ENCODE peak calls at places on chromosomes 3 and 15, in four cellular contexts. C is GM23338, S is ovary, O is hepatocyte. R is an unnamed sample. For H3K27me3, the result is how much of the 10 kb centered on the place peaks cover.

GRCh38 chr3:53730565-53730964 is 115.7 kb downstream of the CHDH start:
- DNase-seq in C (no peak), S (peak), O (no peak), R (no peak)

GRCh38 chr15:67746450-67746849 is 78.9 kb upstream of the SKOR1 start:
- DNase-seq in C (peak), S (no peak), O (peak), R (no peak)

GRCh38 chr3:126438746-126439145 is 36.9 kb downstream of the ZXDC start:
- DNase-seq in C (no peak), S (peak), O (no peak), R (no peak)

GRCh38 chr3:69282191-69282590 is 103.7 kb downstream of the FRMD4B start:
- DNase-seq in C (no peak), S (no peak), O (no peak), R (no peak)

GRCh38 chr15:92012368-92012629 is 158.8 kb downstream of the SLCO3A1 start:
- DNase-seq in C (no peak), S (no peak), O (no peak), R (no peak)

GRCh38 chr15:38587214-38587613 is 22.6 kb upstream of the RASGRP1 start:
- DNase-seq in C (no peak), S (no peak), O (no peak), R (no peak)

GRCh38 chr15:50906954-50907865 is 1.3 kb upstream of the AP4E1 start:
- DNase-seq in C (no peak), S (no peak), O (peak), R (no peak)

GRCh38 chr3:160195106-160195505 is 30.1 kb upstream of the C3orf80 start:
- DNase-seq in C (no peak), S (no peak), O (no peak), R (no peak)

GRCh38 chr3:111989061-111989678 is 9.6 kb upstream of the TAGLN3 start:
- DNase-seq in C (peak), S (no peak), O (peak), R (no peak)

GRCh38 chr3:9914011-9914410 is 2.9 kb upstream of the IL17RC start:
- DNase-seq in C (no peak), S (no peak), O (no peak), R (no peak)

GRCh38 chr3:152241142-152242067 is 27.3 kb upstream of the MBNL1 start:
- DNase-seq in C (no peak), S (no peak), O (no peak), R (no peak)

GRCh38 chr15:50783895-50784294 is 18.4 kb upstream of the SPPL2A start:
- DNase-seq in C (no peak), S (no peak), O (no peak), R (no peak)

GRCh38 chr3:183158552-183159006 is 4.0 kb downstream of the LAMP3 start:
- DNase-seq in C (no peak), S (no peak), O (no peak), R (no peak)

GRCh38 chr15:31360158-31360561 is 33.5 kb downstream of the KLF13 start:
- DNase-seq in C (no peak), S (no peak), O (no peak), R (no peak)

GRCh38 chr3:71371282-71371681 is 212.2 kb downstream of the FOXP1 start:
- DNase-seq in C (no peak), S (no peak), O (no peak), R (no peak)

GRCh38 chr3:59189561-59190338 is 139.9 kb upstream of the CFAP20DC start:
- DNase-seq in C (no peak), S (no peak), O (peak), R (no peak)

GRCh38 chr3:880371-880770 is 212.5 kb upstream of the CNTN6 start:
- DNase-seq in C (no peak), S (no peak), O (no peak), R (no peak)

GRCh38 chr3:133301194-133301593 is 98.7 kb upstream of the BFSP2 start:
- DNase-seq in C (no peak), S (no peak), O (no peak), R (no peak)

GRCh38 chr3:179091113-179091512 is 19.5 kb upstream of the ZMAT3 start:
- DNase-seq in C (no peak), S (no peak), O (no peak), R (no peak)

GRCh38 chr3:29914861-29915524 is 634.1 kb downstream of the RBMS3 start:
- DNase-seq in C (no peak), S (no peak), O (peak), R (no peak)

GRCh38 chr3:139198929-139199328 is 144.9 kb upstream of the MRPS22 start:
- DNase-seq in C (no peak), S (no peak), O (no peak), R (no peak)

GRCh38 chr3:132573657-132574260 is 23.3 kb upstream of the ACKR4 start:
- DNase-seq in C (no peak), S (no peak), O (no peak), R (no peak)

GRCh38 chr3:179927191-179927590 is 109.5 kb downstream of the PEX5L start:
- DNase-seq in C (no peak), S (no peak), O (no peak), R (no peak)

GRCh38 chr3:101810023-101810415 is 31.0 kb downstream of the NXPE3 start:
- DNase-seq in C (no peak), S (no peak), O (no peak), R (no peak)

GRCh38 chr15:64828985-64829384 is 3.5 kb upstream of the PIF1 start:
- DNase-seq in C (no peak), S (no peak), O (no peak), R (no peak)

GRCh38 chr15:67776600-67776999 is 48.7 kb upstream of the SKOR1 start:
- DNase-seq in C (no peak), S (no peak), O (no peak), R (no peak)

GRCh38 chr3:184275961-184276910 is at the start of gene ECE2:
- DNase-seq in C (no peak), S (no peak), O (no peak), R (no peak)

GRCh38 chr3:42031808-42032475 is 59.2 kb upstream of the TRAK1 start:
- DNase-seq in C (peak), S (no peak), O (no peak), R (no peak)

GRCh38 chr15:23035964-23036566 is 3.3 kb downstream of the TUBGCP5 start:
- DNase-seq in C (peak), S (no peak), O (peak), R (no peak)

DNA sequence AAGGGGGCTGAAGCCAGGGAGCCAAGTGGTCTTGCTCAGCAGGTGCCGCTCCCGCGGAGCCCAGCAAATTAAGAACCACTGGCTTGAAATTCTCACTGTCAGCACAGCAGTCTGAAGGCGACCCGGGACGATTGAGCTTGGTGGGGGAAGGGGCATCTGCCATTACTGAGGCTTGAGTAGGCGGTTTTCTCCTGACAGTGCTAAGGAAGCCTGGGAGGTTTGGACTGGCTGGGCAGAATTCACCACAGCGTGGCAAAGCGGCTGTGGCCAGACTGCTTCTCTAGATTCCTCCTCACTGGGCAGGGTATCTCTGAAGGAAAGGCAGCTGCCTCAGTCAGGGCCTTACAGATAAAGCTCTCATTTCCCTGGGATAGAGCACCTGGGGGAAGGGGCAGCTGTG is 57.0 kb upstream of the GPR149 start:
- DNase-seq in C (peak), S (no peak), O (no peak), R (no peak)
- H3K4me3 ChIP-seq in C (no peak), S (no peak), O (no peak), R (no peak)

GRCh38 chr15:74749832-74750231 is 1.2 kb downstream of the CYP1A2 start:
- DNase-seq in C (no peak), S (no peak), O (no peak), R (no peak)

GRCh38 chr15:74750759-74751158 is 2.1 kb downstream of the CYP1A2 start:
- DNase-seq in C (no peak), S (no peak), O (no peak), R (no peak)

GRCh38 chr15:74746389-74746788 is 2.3 kb upstream of the CYP1A2 start:
- DNase-seq in C (no peak), S (no peak), O (no peak), R (no peak)

GRCh38 chr15:74752011-74752410 is 3.4 kb downstream of the CYP1A2 start:
- DNase-seq in C (no peak), S (no peak), O (no peak), R (peak)

DNA sequence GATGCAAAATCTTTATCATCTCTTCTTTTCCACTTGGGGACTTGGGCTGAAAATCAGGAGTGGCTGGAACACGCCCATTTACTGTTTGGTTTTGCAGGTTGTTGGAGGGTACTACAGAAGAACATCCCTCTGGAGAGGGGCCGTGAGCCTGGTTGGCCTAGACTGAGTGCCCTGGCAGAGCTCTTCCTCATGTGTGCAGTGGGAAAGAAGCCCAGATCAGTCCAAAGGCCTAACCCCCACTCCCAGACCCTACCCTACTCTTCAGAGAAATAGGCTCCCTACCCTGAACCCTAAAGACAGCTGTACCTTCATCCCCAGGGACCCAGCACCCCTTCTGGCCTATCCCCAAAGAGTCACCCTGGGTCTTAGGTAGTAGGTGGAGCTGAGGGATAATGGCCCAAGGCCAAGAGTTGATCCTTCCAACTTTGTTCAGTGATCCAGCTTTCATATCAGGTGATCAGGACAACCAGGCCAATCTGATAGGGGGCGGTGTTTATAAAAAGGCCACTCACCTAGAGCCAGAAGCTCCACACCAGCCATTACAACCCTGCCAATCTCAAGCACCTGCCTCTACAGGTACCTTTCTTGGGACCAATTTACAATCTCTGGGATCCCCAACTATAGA is at the start of gene CYP1A2:
- DNase-seq in C (no peak), S (no peak), O (no peak), R (no peak)
- H3K27me3 ChIP-seq in C (under half), S (under half), O (under half), R (under half)

DNA sequence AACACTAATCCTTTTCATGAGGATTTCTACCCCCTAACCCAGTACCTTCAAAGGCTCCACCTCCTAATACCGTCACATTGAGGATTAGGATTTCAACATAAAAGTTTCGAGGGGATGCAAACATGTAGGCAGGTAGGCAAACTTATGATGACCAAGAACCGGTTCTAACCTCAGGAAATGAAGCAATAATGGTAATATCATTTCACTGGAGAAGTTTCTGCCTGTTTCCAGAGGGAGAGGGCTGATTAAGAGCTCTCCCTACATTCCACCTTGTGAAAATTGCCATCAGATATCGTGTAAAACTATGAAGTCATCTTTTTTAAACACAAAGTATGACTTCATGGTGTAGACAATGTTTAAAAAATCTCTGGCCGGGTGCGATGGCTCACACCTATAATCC is 31.6 kb downstream of the NKIRAS1 start:
- DNase-seq in C (no peak), S (no peak), O (no peak), R (no peak)
- TF ChIP-seq CTCF in C (no peak), S (no peak), O (no peak), R (no peak)

DNA sequence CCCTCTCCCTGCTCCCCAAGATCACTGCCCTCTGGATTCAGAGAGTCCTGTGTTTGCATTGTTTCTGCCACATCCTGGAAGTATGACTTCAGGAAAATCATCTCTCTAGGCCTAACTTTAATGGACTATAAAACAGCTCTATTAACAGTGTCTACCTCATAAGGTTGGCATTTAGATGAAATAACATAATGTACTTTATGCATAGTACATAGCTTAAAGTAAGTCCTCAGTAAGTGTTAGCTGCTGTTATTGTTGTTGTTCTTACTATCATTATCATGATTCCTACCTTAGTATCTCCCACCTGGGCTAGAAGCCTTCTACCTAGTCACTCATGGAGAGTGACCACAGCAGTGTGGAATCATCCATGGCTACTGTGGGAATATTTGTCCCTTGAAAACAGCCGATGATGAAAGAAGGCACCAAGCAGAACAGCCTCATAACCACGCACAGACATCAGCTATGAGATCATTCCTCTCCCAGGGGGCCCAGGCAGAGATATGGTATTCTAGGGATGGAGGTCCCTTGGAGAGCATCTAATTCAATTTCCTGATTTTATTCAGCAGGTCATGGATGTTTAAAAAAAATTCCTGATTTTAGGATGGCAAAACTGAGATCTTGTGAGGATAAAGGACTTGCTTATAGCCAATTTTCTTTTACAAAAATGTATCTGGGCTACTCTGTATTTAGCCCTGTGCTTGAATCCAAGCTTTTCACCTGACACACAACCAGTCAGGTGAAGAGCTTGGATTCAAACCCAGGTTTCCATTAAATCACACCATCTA is 1.9 kb downstream of the FSD2 start:
- DNase-seq in C (no peak), S (no peak), O (no peak), R (no peak)
- H3K4me3 ChIP-seq in C (no peak), S (no peak), O (no peak), R (peak)

GRCh38 chr15:77825143-77825542 is 192.4 kb upstream of the LINGO1 start:
- DNase-seq in C (no peak), S (no peak), O (no peak), R (no peak)

GRCh38 chr15:77824361-77824985 is 191.8 kb upstream of the LINGO1 start:
- DNase-seq in C (no peak), S (no peak), O (no peak), R (peak)

GRCh38 chr15:77825546-77825945 is 192.8 kb upstream of the LINGO1 start:
- DNase-seq in C (no peak), S (no peak), O (no peak), R (peak)

GRCh38 chr15:77822631-77823230 is 190.0 kb upstream of the LINGO1 start:
- DNase-seq in C (no peak), S (no peak), O (no peak), R (no peak)

GRCh38 chr15:77823736-77824135 is 191.0 kb upstream of the LINGO1 start:
- DNase-seq in C (no peak), S (no peak), O (no peak), R (peak)
- H3K27me3 ChIP-seq in C (under half), S (under half), O (under half), R (under half)

R was measured in psoas muscle.